ENCODE peak calls at places on chromosomes 11 and 22, in six cellular contexts. One of them, this sample, is unnamed. For H3K4me1 and H3K36me3, the result is how much of the 10 kb centered on the place peaks cover.

GRCh38 chr11:116994195-116994594 is 104.0 kb downstream of the SIK3 start:
- DNase-seq in neuronal stem cell: no peak
- DNase-seq in H1: no peak
- DNase-seq in IMR-90: no peak
- DNase-seq in mesenchymal stem cell: no peak
- DNase-seq in trophoblast cell: no peak
- DNase-seq in this sample: no peak

GRCh38 chr11:16611395-16612233 is 126.8 kb upstream of the C11orf58 start:
- DNase-seq in neuronal stem cell: peak
- DNase-seq in H1: no peak
- DNase-seq in IMR-90: no peak
- DNase-seq in mesenchymal stem cell: peak
- DNase-seq in trophoblast cell: no peak
- DNase-seq in this sample: peak

GRCh38 chr11:691710-692590 is 3.1 kb downstream of the DEAF1 start:
- DNase-seq in neuronal stem cell: no peak
- DNase-seq in H1: no peak
- DNase-seq in IMR-90: no peak
- DNase-seq in mesenchymal stem cell: no peak
- DNase-seq in trophoblast cell: no peak
- DNase-seq in this sample: no peak

GRCh38 chr11:2890466-2891241 is 5.1 kb upstream of the CDKN1C start:
- DNase-seq in neuronal stem cell: no peak
- DNase-seq in H1: peak
- DNase-seq in IMR-90: peak
- DNase-seq in mesenchymal stem cell: no peak
- DNase-seq in trophoblast cell: no peak
- DNase-seq in this sample: no peak

GRCh38 chr22:37416806-37417205 is 10.5 kb downstream of the ELFN2 start:
- DNase-seq in neuronal stem cell: no peak
- DNase-seq in H1: no peak
- DNase-seq in IMR-90: no peak
- DNase-seq in mesenchymal stem cell: no peak
- DNase-seq in trophoblast cell: no peak
- DNase-seq in this sample: no peak

GRCh38 chr11:22466351-22466750 is 128.2 kb downstream of the SLC17A6 start:
- DNase-seq in neuronal stem cell: no peak
- DNase-seq in H1: no peak
- DNase-seq in IMR-90: peak
- DNase-seq in mesenchymal stem cell: no peak
- DNase-seq in trophoblast cell: no peak
- DNase-seq in this sample: no peak

GRCh38 chr11:68840661-68841653 is 759 bp downstream of the CPT1A start:
- DNase-seq in neuronal stem cell: no peak
- DNase-seq in H1: peak
- DNase-seq in IMR-90: peak
- DNase-seq in mesenchymal stem cell: peak
- DNase-seq in trophoblast cell: no peak
- DNase-seq in this sample: no peak

GRCh38 chr11:95231881-95232605 is 1.0 kb upstream of the SESN3 start:
- DNase-seq in neuronal stem cell: no peak
- DNase-seq in H1: peak
- DNase-seq in IMR-90: no peak
- DNase-seq in mesenchymal stem cell: peak
- DNase-seq in trophoblast cell: no peak
- DNase-seq in this sample: peak

DNA sequence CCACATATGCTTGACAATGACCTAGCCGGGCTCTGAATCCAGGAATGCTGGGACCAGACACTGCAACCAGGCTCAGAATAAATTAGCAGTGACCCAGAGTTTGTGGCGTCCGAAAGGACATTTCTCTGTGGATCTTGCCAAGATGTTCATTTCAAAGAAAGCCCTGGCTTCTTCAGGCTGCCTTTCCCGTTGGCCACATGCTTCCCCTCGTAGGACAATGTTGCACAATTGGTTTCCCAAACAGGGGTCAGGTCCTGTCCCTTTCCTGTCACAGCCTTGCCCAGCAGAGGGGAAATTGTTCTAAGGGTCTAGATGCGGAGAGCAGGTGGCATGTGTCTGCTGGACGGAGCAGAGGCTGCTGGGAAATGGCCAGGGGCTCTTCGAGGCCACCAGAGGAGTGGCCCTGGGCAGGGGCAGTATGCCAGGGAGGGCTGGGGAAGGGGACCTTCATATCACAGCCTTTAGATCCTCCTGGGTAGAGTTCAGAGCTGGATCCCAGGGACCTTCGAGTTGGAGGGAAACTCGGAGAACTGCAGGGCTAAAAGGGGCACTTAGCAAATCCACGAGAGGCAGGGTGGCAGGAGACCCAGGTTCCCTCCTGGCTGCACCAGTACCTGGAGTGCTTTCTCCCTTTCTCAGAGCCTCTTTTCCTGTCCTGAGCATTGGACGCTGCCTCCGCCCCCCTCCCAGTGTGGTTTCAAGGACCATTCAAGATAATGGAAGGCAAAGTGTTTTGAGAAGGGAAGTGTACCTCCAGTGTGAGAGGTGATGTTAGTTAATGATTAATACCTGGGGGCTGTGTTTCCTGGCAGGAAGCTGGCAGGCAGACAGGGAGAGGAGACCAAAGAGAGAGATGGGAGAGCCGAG is 42.3 kb downstream of the C11orf96 start:
- DNase-seq in neuronal stem cell: no peak
- DNase-seq in H1: no peak
- DNase-seq in IMR-90: no peak
- DNase-seq in mesenchymal stem cell: no peak
- DNase-seq in trophoblast cell: no peak
- DNase-seq in this sample: peak
- H3K4me1 ChIP-seq in neuronal stem cell: under half
- H3K4me1 ChIP-seq in H1: under half
- H3K4me1 ChIP-seq in IMR-90: under half
- H3K4me1 ChIP-seq in mesenchymal stem cell: under half
- H3K4me1 ChIP-seq in trophoblast cell: under half
- H3K4me1 ChIP-seq in this sample: under half

DNA sequence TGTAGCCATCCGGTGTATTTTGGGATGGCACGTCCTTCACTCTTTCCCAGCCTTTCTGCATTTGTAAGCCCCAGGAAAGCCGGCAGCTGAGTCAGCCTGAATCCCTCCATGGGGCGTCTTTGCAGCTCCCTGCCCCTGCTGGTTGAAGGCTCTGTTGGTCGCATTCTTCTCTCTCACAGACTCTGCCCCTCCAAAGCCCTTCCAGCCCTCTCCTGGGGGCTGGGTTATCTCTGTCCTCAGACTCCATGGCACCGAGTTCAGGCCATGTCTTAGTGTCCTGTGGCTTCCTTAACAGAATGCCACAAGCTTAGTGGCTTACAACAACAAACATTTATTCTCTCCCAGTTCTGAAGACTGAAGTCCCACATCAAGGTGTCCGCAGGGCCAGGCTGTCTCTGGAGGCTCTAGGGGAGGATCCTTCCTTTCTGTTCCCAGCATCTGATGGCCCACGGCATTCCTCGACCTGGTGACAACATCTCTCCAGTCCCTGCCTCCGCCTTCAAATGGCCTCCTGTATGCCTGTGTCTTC is 62.2 kb downstream of the BCR start:
- DNase-seq in neuronal stem cell: peak
- DNase-seq in H1: peak
- DNase-seq in IMR-90: peak
- DNase-seq in mesenchymal stem cell: peak
- DNase-seq in trophoblast cell: no peak
- DNase-seq in this sample: peak
- H2BK5ac ChIP-seq in neuronal stem cell: peak
- H2BK5ac ChIP-seq in H1: peak
- H2BK5ac ChIP-seq in IMR-90: no peak
- H2BK5ac ChIP-seq in mesenchymal stem cell: no peak
- H2BK5ac ChIP-seq in trophoblast cell: no peak
- H2BK5ac ChIP-seq in this sample: peak

DNA sequence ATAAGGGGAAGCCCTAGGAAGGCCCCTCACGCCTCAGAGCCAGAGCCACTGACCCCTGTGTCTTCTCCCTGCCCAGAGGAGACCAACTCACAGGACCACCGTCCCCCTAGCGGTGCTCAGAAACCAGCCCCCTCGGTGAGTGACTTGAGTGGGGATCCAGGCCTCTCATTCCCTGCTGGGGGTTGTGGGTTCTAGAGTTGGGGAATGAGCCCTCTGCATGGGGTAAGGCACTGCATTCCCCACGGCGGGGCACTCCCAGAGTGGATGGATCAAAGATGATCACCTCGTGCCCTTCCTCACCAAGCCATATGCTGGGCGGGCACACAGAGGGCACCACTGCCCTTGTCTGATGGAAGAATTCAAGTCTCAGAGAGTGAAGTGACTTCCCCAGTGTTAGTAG is 39.7 kb downstream of the ZC3H7B start:
- DNase-seq in neuronal stem cell: no peak
- DNase-seq in H1: no peak
- DNase-seq in IMR-90: no peak
- DNase-seq in mesenchymal stem cell: no peak
- DNase-seq in trophoblast cell: no peak
- DNase-seq in this sample: no peak
- H3K36me3 ChIP-seq in neuronal stem cell: under half
- H3K36me3 ChIP-seq in H1: under half
- H3K36me3 ChIP-seq in IMR-90: half or more
- H3K36me3 ChIP-seq in mesenchymal stem cell: half or more
- H3K36me3 ChIP-seq in trophoblast cell: half or more
- H3K36me3 ChIP-seq in this sample: under half

GRCh38 chr11:48052183-48053040 is 72.1 kb downstream of the PTPRJ start:
- DNase-seq in neuronal stem cell: no peak
- DNase-seq in H1: peak
- DNase-seq in IMR-90: peak
- DNase-seq in mesenchymal stem cell: peak
- DNase-seq in trophoblast cell: peak
- DNase-seq in this sample: peak

GRCh38 chr11:48051217-48051848 is 71.0 kb downstream of the PTPRJ start:
- DNase-seq in neuronal stem cell: no peak
- DNase-seq in H1: no peak
- DNase-seq in IMR-90: peak
- DNase-seq in mesenchymal stem cell: peak
- DNase-seq in trophoblast cell: no peak
- DNase-seq in this sample: no peak

GRCh38 chr11:48050304-48050703 is 69.9 kb downstream of the PTPRJ start:
- DNase-seq in neuronal stem cell: no peak
- DNase-seq in H1: no peak
- DNase-seq in IMR-90: no peak
- DNase-seq in mesenchymal stem cell: no peak
- DNase-seq in trophoblast cell: no peak
- DNase-seq in this sample: no peak

GRCh38 chr11:48047616-48048015 is 67.3 kb downstream of the PTPRJ start:
- DNase-seq in neuronal stem cell: no peak
- DNase-seq in H1: no peak
- DNase-seq in IMR-90: peak
- DNase-seq in mesenchymal stem cell: peak
- DNase-seq in trophoblast cell: no peak
- DNase-seq in this sample: no peak

GRCh38 chr11:48049036-48049435 is 68.7 kb downstream of the PTPRJ start:
- DNase-seq in neuronal stem cell: no peak
- DNase-seq in H1: no peak
- DNase-seq in IMR-90: no peak
- DNase-seq in mesenchymal stem cell: no peak
- DNase-seq in trophoblast cell: no peak
- DNase-seq in this sample: no peak
- H3K4me1 ChIP-seq in neuronal stem cell: under half
- H3K4me1 ChIP-seq in H1: under half
- H3K4me1 ChIP-seq in IMR-90: under half
- H3K4me1 ChIP-seq in mesenchymal stem cell: under half
- H3K4me1 ChIP-seq in trophoblast cell: under half
- H3K4me1 ChIP-seq in this sample: under half